ENCODE peak calls at places on chromosomes 13 and 19, in six cellular contexts. Y is WTC11, M is H1, A is K562, H is HepG2, C is HCT116. P is an unnamed sample.

GRCh38 chr13:30376426-30377311 is 45.6 kb upstream of the UBE2L5 start:
- DNase-seq in M (no peak), Y (no peak), C (no peak), A (no peak), H (no peak), P (no peak)

GRCh38 chr19:5926641-5927438 is 12.8 kb downstream of the CAPS start:
- DNase-seq in H (no peak), M (no peak), A (no peak), Y (no peak), C (no peak), P (no peak)

GRCh38 chr13:110907951-110908898 is 6.6 kb downstream of the ANKRD10 start:
- DNase-seq in C (peak), Y (no peak), A (no peak), H (peak), M (peak), P (no peak)

GRCh38 chr13:60335531-60335930 is 61.5 kb upstream of the TDRD3 start:
- DNase-seq in A (no peak), H (peak), Y (no peak), M (no peak), C (no peak), P (no peak)

GRCh38 chr19:48672994-48673393 is at the start of gene NTN5:
- DNase-seq in A (no peak), C (no peak), H (no peak), Y (peak), M (no peak), P (no peak)

GRCh38 chr19:7550987-7551761 is 15.7 kb downstream of the PNPLA6 start:
- DNase-seq in Y (peak), C (peak), M (peak), H (no peak), A (peak), P (peak)

GRCh38 chr13:30934381-30934780 is 1.9 kb downstream of the TEX26 start:
- DNase-seq in M (no peak), Y (peak), C (no peak), A (no peak), H (peak), P (no peak)

GRCh38 chr13:28707629-28708427 is 10.9 kb downstream of the SLC46A3 start:
- DNase-seq in H (no peak), C (no peak), M (no peak), A (peak), Y (no peak), P (no peak)

GRCh38 chr19:32877977-32878745 is 8.6 kb upstream of the SLC7A9 start:
- DNase-seq in Y (no peak), M (no peak), A (no peak), H (no peak), C (no peak), P (no peak)

GRCh38 chr19:32879741-32880140 is 10.2 kb upstream of the SLC7A9 start:
- DNase-seq in M (no peak), Y (no peak), H (no peak), A (no peak), C (no peak), P (no peak)

GRCh38 chr19:32881766-32882165 is 12.2 kb upstream of the SLC7A9 start:
- DNase-seq in M (no peak), A (no peak), H (no peak), C (no peak), Y (no peak), P (no peak)

GRCh38 chr19:32878988-32879387 is 9.4 kb upstream of the SLC7A9 start:
- DNase-seq in Y (no peak), C (no peak), H (no peak), M (no peak), A (no peak), P (no peak)

DNA sequence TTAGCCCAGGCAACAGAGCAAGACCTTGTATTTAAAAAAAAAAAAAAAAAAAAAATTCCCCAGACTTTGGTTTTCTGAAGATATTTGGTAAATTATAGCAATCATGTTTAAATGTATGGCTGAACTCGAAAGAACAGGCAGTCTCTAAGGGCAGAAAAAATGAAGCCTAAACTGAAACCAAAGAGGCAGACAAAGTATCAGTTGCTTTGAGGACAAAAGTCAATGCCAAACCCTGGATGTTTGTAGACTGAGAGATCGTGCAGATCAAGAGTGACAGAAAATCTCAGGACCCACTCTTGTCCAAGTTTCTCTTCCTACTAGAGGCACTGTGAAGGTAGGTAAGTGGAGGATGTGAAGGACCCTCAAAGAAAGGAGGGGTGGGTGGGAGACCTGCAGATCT is 11.0 kb upstream of the SLC7A9 start:
- DNase-seq in H (no peak), C (no peak), Y (no peak), M (no peak), A (no peak), P (no peak)
- TF ChIP-seq SP1 in H (no peak), C (no peak), Y (no peak), M (no peak), A (no peak), P (no peak)

GRCh38 chr13:105569816-105570215 is 965.6 kb downstream of the EFNB2 start:
- DNase-seq in H (no peak), Y (no peak), M (no peak), A (no peak), C (no peak), P (no peak)

GRCh38 chr13:105573134-105573533 is 962.3 kb downstream of the EFNB2 start:
- DNase-seq in Y (no peak), C (no peak), A (no peak), M (no peak), H (no peak), P (no peak)

GRCh38 chr13:105567951-105568510 is 967.4 kb downstream of the EFNB2 start:
- DNase-seq in M (no peak), Y (no peak), H (no peak), C (no peak), A (no peak), P (no peak)

GRCh38 chr13:105572401-105572800 is 963.1 kb downstream of the EFNB2 start:
- DNase-seq in A (no peak), M (no peak), Y (no peak), H (no peak), C (no peak), P (no peak)
- TF ChIP-seq SP1 in A (no peak), M (no peak), Y (no peak), H (no peak), C (no peak), P (no peak)

GRCh38 chr13:34675626-34676025 is 266.4 kb upstream of the NBEA start:
- DNase-seq in Y (no peak), H (no peak), C (no peak), M (no peak), A (no peak), P (no peak)
- TF ChIP-seq SP1 in Y (no peak), H (no peak), C (no peak), M (no peak), A (no peak), P (no peak)

DNA sequence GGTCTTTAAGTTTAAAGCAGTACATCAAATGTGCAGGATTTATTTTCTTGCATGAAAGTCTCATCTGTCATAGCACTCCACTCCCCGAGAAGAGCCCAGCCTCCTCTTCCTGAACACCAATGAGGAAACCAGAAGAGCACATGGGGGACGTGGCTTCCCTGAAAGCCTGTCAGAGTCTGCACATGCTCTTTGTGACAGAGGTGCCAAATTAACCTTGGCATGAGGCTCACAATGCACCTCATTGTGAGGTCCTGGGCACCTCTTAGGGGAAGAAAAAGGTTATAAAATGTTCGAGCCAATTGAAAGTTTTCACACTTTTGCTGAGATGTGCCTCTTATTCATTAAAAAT is 141.3 kb upstream of the RFC3 start:
- DNase-seq in M (no peak), C (no peak), H (peak), A (no peak), Y (no peak), P (peak)
- TF ChIP-seq SP1 in M (no peak), C (no peak), H (no peak), A (no peak), Y (no peak), P (no peak)

DNA sequence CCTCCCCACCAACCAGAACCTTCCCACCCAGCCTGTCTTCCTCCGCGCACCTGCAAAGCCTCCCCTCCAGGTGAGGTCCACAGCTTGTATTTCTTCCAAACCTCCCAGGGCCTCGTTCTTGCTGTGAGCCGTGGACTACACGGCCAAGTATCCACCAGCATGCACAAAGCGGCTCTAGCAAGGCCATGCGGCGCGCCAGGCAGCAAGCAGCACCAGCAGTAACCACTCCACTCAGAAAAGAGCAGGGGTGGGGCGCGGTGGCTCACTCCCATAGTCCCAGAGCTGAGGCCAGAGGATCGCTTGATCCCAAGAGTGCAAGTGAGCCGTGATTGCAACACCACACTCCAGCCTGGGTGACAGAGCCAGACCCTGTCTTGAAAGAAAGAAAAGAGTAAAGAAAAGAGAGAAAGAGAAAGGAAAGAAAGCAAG is 4.7 kb downstream of the CCDC8 start:
- DNase-seq in A (no peak), Y (no peak), M (no peak), C (no peak), H (peak), P (no peak)
- TF ChIP-seq SP1 in A (no peak), Y (no peak), M (no peak), C (no peak), H (no peak), P (no peak)

DNA sequence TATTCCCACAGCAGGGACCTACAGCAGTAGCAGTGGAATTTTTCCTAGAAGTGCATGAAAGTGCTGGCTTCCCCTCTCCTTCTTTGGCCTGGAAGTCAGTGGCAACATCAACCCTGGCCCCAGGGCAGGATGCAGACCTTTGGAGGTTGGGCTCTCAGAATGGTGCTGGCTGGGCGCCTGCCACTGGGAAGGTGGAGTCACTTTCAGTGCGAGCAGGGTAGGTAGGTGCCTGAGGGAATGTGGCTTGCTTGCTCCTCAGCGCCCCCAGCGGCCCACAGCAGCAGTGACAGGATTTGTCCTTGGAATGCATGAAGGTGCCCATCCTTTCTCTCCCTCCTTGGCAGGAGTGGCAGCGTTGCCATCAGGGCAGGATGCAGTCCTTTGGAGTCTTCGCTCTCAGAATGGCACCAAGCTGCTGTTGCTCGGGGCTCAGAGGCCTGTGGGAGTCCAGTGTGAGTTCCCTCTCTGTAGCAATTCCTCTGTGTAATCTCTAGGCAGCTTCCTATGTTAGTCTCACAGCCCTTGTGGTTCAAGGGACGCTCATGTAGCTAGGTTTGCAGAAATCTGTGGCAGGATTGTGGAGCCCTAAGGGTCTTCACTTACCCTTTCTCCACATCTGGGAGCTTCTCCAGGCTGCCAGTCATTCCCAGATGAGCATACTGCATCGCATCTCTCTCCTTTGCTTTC is 354.4 kb upstream of the DACH1 start:
- DNase-seq in A (peak), M (peak), C (peak), Y (peak), H (peak), P (peak)
- TF ChIP-seq SP1 in A (no peak), M (no peak), C (no peak), Y (no peak), H (no peak), P (no peak)

DNA sequence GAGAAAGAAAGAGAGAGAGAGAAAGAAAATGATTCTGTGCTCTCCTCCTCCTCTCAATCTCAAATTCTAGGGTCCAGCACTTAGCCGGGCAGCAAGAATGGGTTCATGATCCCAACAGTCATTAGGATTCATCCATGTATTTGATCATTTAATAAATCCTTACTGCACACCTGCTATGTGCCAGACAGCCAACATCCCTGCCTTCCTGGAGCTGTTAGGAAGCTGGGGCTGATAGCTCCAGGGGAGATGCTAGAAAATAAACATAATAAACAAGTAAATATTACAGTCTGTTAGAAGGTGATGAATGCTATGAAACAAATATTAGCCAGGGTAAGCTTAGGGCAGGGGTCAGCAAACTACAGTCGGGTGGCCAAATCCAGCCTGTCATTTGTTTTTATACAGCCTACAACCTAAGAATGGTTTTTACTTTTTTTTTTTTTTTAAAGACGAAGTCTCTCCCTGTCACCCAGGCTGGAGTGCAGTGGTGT is 9.9 kb upstream of the ACP7 start:
- DNase-seq in H (no peak), C (no peak), M (no peak), A (no peak), Y (no peak), P (no peak)
- TF ChIP-seq SP1 in H (no peak), C (no peak), M (no peak), A (no peak), Y (no peak), P (no peak)

DNA sequence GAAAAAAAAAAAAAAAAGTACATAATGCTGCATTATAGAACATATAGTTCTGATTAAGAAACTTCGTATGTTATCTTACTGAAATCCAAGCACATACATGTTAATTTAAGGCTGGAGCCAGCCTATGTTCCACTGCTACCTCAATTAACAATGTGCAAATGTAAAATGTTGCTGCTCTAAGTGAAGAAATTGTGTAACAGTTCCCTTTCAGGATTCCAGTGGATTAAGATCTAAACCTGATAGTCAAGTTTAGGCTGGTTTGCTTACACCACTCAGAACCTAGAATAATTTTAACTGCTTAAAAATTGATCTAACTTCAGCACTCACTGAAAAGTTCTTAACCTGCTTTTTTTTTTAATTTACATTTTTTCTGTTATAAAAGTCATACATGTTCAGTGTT is 4.2 kb downstream of the VPS36 start:
- DNase-seq in H (no peak), A (no peak), C (no peak), Y (no peak), M (no peak), P (no peak)
- TF ChIP-seq SP1 in H (no peak), A (no peak), C (no peak), Y (no peak), M (no peak), P (no peak)

P was measured in HEK293T.